ENCODE peak calls at places on chromosome 13, in seven cellular contexts. One of them, this sample, is unnamed.

GRCh38 chr13:73715114-73715909 is 418.9 kb downstream of the KLF12 start:
- DNase-seq in OCI-LY7: no peak
- DNase-seq in neural progenitor cell: no peak
- DNase-seq in PC-3: no peak
- DNase-seq in HCT116: no peak
- DNase-seq in GM23338: no peak
- DNase-seq in MM.1S: peak; percentile 84
- DNase-seq in this sample: no peak

GRCh38 chr13:112844411-112844810 is 124.6 kb upstream of the MCF2L start:
- DNase-seq in OCI-LY7: no peak
- DNase-seq in neural progenitor cell: no peak
- DNase-seq in PC-3: no peak
- DNase-seq in HCT116: no peak
- DNase-seq in GM23338: no peak
- DNase-seq in MM.1S: no peak
- DNase-seq in this sample: no peak

GRCh38 chr13:51148223-51148951 is 37.3 kb upstream of the C13orf42 start:
- DNase-seq in OCI-LY7: no peak
- DNase-seq in neural progenitor cell: peak; percentile 52
- DNase-seq in PC-3: no peak
- DNase-seq in HCT116: no peak
- DNase-seq in GM23338: peak; percentile 78
- DNase-seq in MM.1S: no peak
- DNase-seq in this sample: no peak

GRCh38 chr13:113122571-113123225 is at the start of gene F10:
- DNase-seq in OCI-LY7: no peak
- DNase-seq in neural progenitor cell: peak; percentile 72
- DNase-seq in PC-3: no peak
- DNase-seq in HCT116: peak; percentile 50
- DNase-seq in GM23338: peak; percentile 68
- DNase-seq in MM.1S: no peak
- DNase-seq in this sample: peak; percentile 92

GRCh38 chr13:111970501-111971155 is 96.3 kb upstream of the SOX1 start:
- DNase-seq in OCI-LY7: no peak
- DNase-seq in neural progenitor cell: no peak
- DNase-seq in PC-3: no peak
- DNase-seq in HCT116: no peak
- DNase-seq in GM23338: no peak
- DNase-seq in MM.1S: no peak
- DNase-seq in this sample: no peak

GRCh38 chr13:24022568-24022967 is 125.3 kb upstream of the C1QTNF9B start:
- DNase-seq in OCI-LY7: no peak
- DNase-seq in neural progenitor cell: no peak
- DNase-seq in PC-3: no peak
- DNase-seq in HCT116: no peak
- DNase-seq in GM23338: no peak
- DNase-seq in MM.1S: no peak
- DNase-seq in this sample: no peak

GRCh38 chr13:108877300-108877699 is 247.9 kb downstream of the MYO16 start:
- DNase-seq in OCI-LY7: no peak
- DNase-seq in neural progenitor cell: no peak
- DNase-seq in PC-3: peak; percentile 51
- DNase-seq in HCT116: no peak
- DNase-seq in GM23338: no peak
- DNase-seq in MM.1S: no peak
- DNase-seq in this sample: no peak

GRCh38 chr13:62293081-62293480 is 877.4 kb upstream of the PCDH20 start:
- DNase-seq in OCI-LY7: no peak
- DNase-seq in neural progenitor cell: no peak
- DNase-seq in PC-3: peak; percentile 46
- DNase-seq in HCT116: no peak
- DNase-seq in GM23338: no peak
- DNase-seq in MM.1S: no peak
- DNase-seq in this sample: peak; percentile 4

GRCh38 chr13:48457578-48458242 is 44.8 kb upstream of the LPAR6 start:
- DNase-seq in OCI-LY7: no peak
- DNase-seq in neural progenitor cell: no peak
- DNase-seq in PC-3: no peak
- DNase-seq in HCT116: no peak
- DNase-seq in GM23338: peak; percentile 7
- DNase-seq in MM.1S: no peak
- DNase-seq in this sample: no peak

GRCh38 chr13:90696254-90696653 is 651.2 kb upstream of the MIR17HG start:
- DNase-seq in OCI-LY7: no peak
- DNase-seq in neural progenitor cell: no peak
- DNase-seq in PC-3: peak; percentile 74
- DNase-seq in HCT116: no peak
- DNase-seq in GM23338: no peak
- DNase-seq in MM.1S: no peak
- DNase-seq in this sample: peak; percentile 13

GRCh38 chr13:101326710-101327109 is 89.6 kb downstream of the NALCN start:
- DNase-seq in OCI-LY7: no peak
- DNase-seq in neural progenitor cell: no peak
- DNase-seq in PC-3: no peak
- DNase-seq in HCT116: no peak
- DNase-seq in GM23338: no peak
- DNase-seq in MM.1S: no peak
- DNase-seq in this sample: no peak

GRCh38 chr13:43694265-43694664 is 92.5 kb downstream of the ENOX1 start:
- DNase-seq in OCI-LY7: no peak
- DNase-seq in neural progenitor cell: no peak
- DNase-seq in PC-3: no peak
- DNase-seq in HCT116: no peak
- DNase-seq in GM23338: peak; percentile 18
- DNase-seq in MM.1S: no peak
- DNase-seq in this sample: no peak

GRCh38 chr13:111526922-111527321 is 206.5 kb downstream of the TEX29 start:
- DNase-seq in OCI-LY7: no peak
- DNase-seq in neural progenitor cell: no peak
- DNase-seq in PC-3: no peak
- DNase-seq in HCT116: no peak
- DNase-seq in GM23338: no peak
- DNase-seq in MM.1S: no peak
- DNase-seq in this sample: no peak

GRCh38 chr13:40772765-40773473 is 1.9 kb upstream of the MRPS31 start:
- DNase-seq in OCI-LY7: no peak
- DNase-seq in neural progenitor cell: no peak
- DNase-seq in PC-3: no peak
- DNase-seq in HCT116: no peak
- DNase-seq in GM23338: no peak
- DNase-seq in MM.1S: no peak
- DNase-seq in this sample: peak; percentile 33

GRCh38 chr13:76383671-76384461 is 502.3 kb downstream of the KCTD12 start:
- DNase-seq in OCI-LY7: no peak
- DNase-seq in neural progenitor cell: no peak
- DNase-seq in PC-3: peak; percentile 76
- DNase-seq in HCT116: no peak
- DNase-seq in GM23338: no peak
- DNase-seq in MM.1S: no peak
- DNase-seq in this sample: peak; percentile 70

GRCh38 chr13:100298116-100298681 is 209.3 kb downstream of the PCCA start:
- DNase-seq in OCI-LY7: no peak
- DNase-seq in neural progenitor cell: no peak
- DNase-seq in PC-3: no peak
- DNase-seq in HCT116: no peak
- DNase-seq in GM23338: no peak
- DNase-seq in MM.1S: no peak
- DNase-seq in this sample: no peak

GRCh38 chr13:36820222-36820621 is 1.2 kb downstream of the RFXAP start:
- DNase-seq in OCI-LY7: peak; percentile 27
- DNase-seq in neural progenitor cell: no peak
- DNase-seq in PC-3: no peak
- DNase-seq in HCT116: no peak
- DNase-seq in GM23338: no peak
- DNase-seq in MM.1S: peak; percentile 16
- DNase-seq in this sample: no peak

DNA sequence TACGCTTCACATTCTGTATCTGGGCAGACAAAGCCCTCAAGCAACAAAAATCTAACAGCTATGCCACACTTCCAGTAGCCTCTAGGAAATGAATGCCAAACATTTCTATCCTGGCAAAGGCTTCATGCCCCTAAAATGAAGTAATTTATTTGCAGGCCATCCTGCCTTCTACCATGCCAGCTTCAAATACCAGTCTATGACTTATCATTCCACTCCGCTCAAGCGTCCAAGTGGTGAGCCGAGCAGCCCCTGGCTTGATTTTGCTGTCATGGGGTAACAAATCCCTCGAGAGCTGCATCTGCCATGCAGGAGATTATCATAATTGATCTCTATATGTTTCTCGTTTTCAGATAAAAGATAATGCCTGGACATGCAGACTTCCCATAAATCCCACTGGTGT is 86.9 kb downstream of the LHFPL6 start:
- DNase-seq in OCI-LY7: no peak
- DNase-seq in neural progenitor cell: no peak
- DNase-seq in PC-3: no peak
- DNase-seq in HCT116: no peak
- DNase-seq in GM23338: no peak
- DNase-seq in MM.1S: no peak
- DNase-seq in this sample: no peak
- H2AFZ ChIP-seq in OCI-LY7: no peak overlapping the region
- H2AFZ ChIP-seq in neural progenitor cell: no peak overlapping the region
- H2AFZ ChIP-seq in PC-3: no peak overlapping the region
- H2AFZ ChIP-seq in HCT116: no peak overlapping the region
- H2AFZ ChIP-seq in GM23338: no peak overlapping the region
- H2AFZ ChIP-seq in MM.1S: no peak overlapping the region
- H2AFZ ChIP-seq in this sample: no peak overlapping the region

GRCh38 chr13:71677114-71677513 is 189.9 kb downstream of the DACH1 start:
- DNase-seq in OCI-LY7: no peak
- DNase-seq in neural progenitor cell: no peak
- DNase-seq in PC-3: no peak
- DNase-seq in HCT116: no peak
- DNase-seq in GM23338: no peak
- DNase-seq in MM.1S: no peak
- DNase-seq in this sample: no peak

GRCh38 chr13:71674776-71675352 is 192.1 kb downstream of the DACH1 start:
- DNase-seq in OCI-LY7: no peak
- DNase-seq in neural progenitor cell: no peak
- DNase-seq in PC-3: no peak
- DNase-seq in HCT116: no peak
- DNase-seq in GM23338: peak; percentile 16
- DNase-seq in MM.1S: no peak
- DNase-seq in this sample: no peak

DNA sequence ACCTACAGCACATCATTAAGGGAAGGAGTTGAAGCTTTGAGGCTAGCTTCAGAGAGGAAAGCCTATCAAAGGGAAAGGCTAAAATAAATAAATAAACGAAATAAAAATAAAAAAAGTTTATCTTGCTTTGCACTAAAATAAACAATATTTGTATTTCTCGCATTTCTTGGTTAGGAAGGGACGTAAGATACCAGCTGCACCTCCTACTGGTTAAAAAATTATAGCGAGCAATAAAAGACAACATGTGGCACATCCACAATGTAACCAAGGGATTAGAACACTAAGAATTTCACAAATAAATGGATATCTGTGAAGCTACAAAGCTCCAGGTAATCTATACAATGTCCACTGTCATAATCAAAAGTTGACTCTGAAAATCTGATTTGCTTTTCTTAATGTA is 194.5 kb downstream of the DACH1 start:
- DNase-seq in OCI-LY7: no peak
- DNase-seq in neural progenitor cell: no peak
- DNase-seq in PC-3: peak; percentile 3
- DNase-seq in HCT116: no peak
- DNase-seq in GM23338: peak; percentile 46
- DNase-seq in MM.1S: no peak
- DNase-seq in this sample: no peak
- TF ChIP-seq CTCF in OCI-LY7: peak; percentile 48
- TF ChIP-seq CTCF in neural progenitor cell: peak; percentile 40
- TF ChIP-seq CTCF in PC-3: peak; percentile 41
- TF ChIP-seq CTCF in HCT116: no peak
- TF ChIP-seq CTCF in GM23338: peak; percentile 47
- TF ChIP-seq CTCF in MM.1S: no peak
- TF ChIP-seq CTCF in this sample: peak; percentile 16

GRCh38 chr13:79909664-79910063 is 428.7 kb downstream of the NDFIP2 start:
- DNase-seq in OCI-LY7: no peak
- DNase-seq in neural progenitor cell: no peak
- DNase-seq in PC-3: no peak
- DNase-seq in HCT116: no peak
- DNase-seq in GM23338: no peak
- DNase-seq in MM.1S: no peak
- DNase-seq in this sample: no peak

GRCh38 chr13:79915386-79915785 is 425.5 kb downstream of the SPRY2 start:
- DNase-seq in OCI-LY7: no peak
- DNase-seq in neural progenitor cell: no peak
- DNase-seq in PC-3: no peak
- DNase-seq in HCT116: no peak
- DNase-seq in GM23338: no peak
- DNase-seq in MM.1S: no peak
- DNase-seq in this sample: no peak

GRCh38 chr13:79910869-79911540 is 429.9 kb downstream of the SPRY2 start:
- DNase-seq in OCI-LY7: no peak
- DNase-seq in neural progenitor cell: no peak
- DNase-seq in PC-3: no peak
- DNase-seq in HCT116: no peak
- DNase-seq in GM23338: no peak
- DNase-seq in MM.1S: no peak
- DNase-seq in this sample: no peak

GRCh38 chr13:79912403-79912802 is 428.5 kb downstream of the SPRY2 start:
- DNase-seq in OCI-LY7: no peak
- DNase-seq in neural progenitor cell: no peak
- DNase-seq in PC-3: no peak
- DNase-seq in HCT116: no peak
- DNase-seq in GM23338: no peak
- DNase-seq in MM.1S: no peak
- DNase-seq in this sample: no peak

GRCh38 chr13:79913141-79913827 is 427.6 kb downstream of the SPRY2 start:
- DNase-seq in OCI-LY7: no peak
- DNase-seq in neural progenitor cell: no peak
- DNase-seq in PC-3: no peak
- DNase-seq in HCT116: no peak
- DNase-seq in GM23338: no peak
- DNase-seq in MM.1S: no peak
- DNase-seq in this sample: no peak
- TF ChIP-seq EZH2phosphoT487 in OCI-LY7: no peak
- TF ChIP-seq EZH2phosphoT487 in neural progenitor cell: no peak
- TF ChIP-seq EZH2phosphoT487 in PC-3: no peak
- TF ChIP-seq EZH2phosphoT487 in HCT116: no peak
- TF ChIP-seq EZH2phosphoT487 in GM23338: no peak
- TF ChIP-seq EZH2phosphoT487 in MM.1S: no peak
- TF ChIP-seq EZH2phosphoT487 in this sample: no peak

GRCh38 chr13:42360046-42360445 is 88.1 kb downstream of the AKAP11 start:
- DNase-seq in OCI-LY7: no peak
- DNase-seq in neural progenitor cell: no peak
- DNase-seq in PC-3: no peak
- DNase-seq in HCT116: no peak
- DNase-seq in GM23338: no peak
- DNase-seq in MM.1S: no peak
- DNase-seq in this sample: no peak

GRCh38 chr13:42355841-42356575 is 84.1 kb downstream of the AKAP11 start:
- DNase-seq in OCI-LY7: no peak
- DNase-seq in neural progenitor cell: no peak
- DNase-seq in PC-3: no peak
- DNase-seq in HCT116: no peak
- DNase-seq in GM23338: no peak
- DNase-seq in MM.1S: no peak
- DNase-seq in this sample: no peak

GRCh38 chr13:42350141-42350540 is 78.2 kb downstream of the AKAP11 start:
- DNase-seq in OCI-LY7: no peak
- DNase-seq in neural progenitor cell: no peak
- DNase-seq in PC-3: no peak
- DNase-seq in HCT116: no peak
- DNase-seq in GM23338: no peak
- DNase-seq in MM.1S: no peak
- DNase-seq in this sample: no peak

GRCh38 chr13:42355118-42355840 is 83.3 kb downstream of the AKAP11 start:
- DNase-seq in OCI-LY7: no peak
- DNase-seq in neural progenitor cell: peak; percentile 0
- DNase-seq in PC-3: no peak
- DNase-seq in HCT116: no peak
- DNase-seq in GM23338: no peak
- DNase-seq in MM.1S: no peak
- DNase-seq in this sample: no peak

GRCh38 chr13:42354246-42355117 is 82.5 kb downstream of the AKAP11 start:
- DNase-seq in OCI-LY7: peak; percentile 12
- DNase-seq in neural progenitor cell: peak; percentile 52
- DNase-seq in PC-3: peak; percentile 43
- DNase-seq in HCT116: no peak
- DNase-seq in GM23338: peak; percentile 19
- DNase-seq in MM.1S: no peak
- DNase-seq in this sample: peak; percentile 15
- H2AFZ ChIP-seq in OCI-LY7: no peak overlapping the region
- H2AFZ ChIP-seq in neural progenitor cell: peak overlapping the region; percentile 11
- H2AFZ ChIP-seq in PC-3: no peak overlapping the region
- H2AFZ ChIP-seq in HCT116: no peak overlapping the region
- H2AFZ ChIP-seq in GM23338: peak overlapping the region; percentile 25
- H2AFZ ChIP-seq in MM.1S: no peak overlapping the region
- H2AFZ ChIP-seq in this sample: no peak overlapping the region